ENCODE peak calls at places on chromosomes 3 and 15, in six cellular contexts. Z is SW480; H is H9; L is T-helper 17 cell; N is NCI-H524; T is activated T-helper 9 cell treated with anti-CD3 and anti-CD28 coated beads, Interleukin-2, amount 50 U/mL, for 16 hours. D is an unnamed sample.

GRCh38 chr3:94360982-94361381 is 298.1 kb downstream of the NSUN3 start:
- DNase-seq in Z (no peak), H (no peak), L (no peak), N (no peak), T (no peak), D (no peak)

GRCh38 chr15:65312400-65312916 is 8.0 kb downstream of the RNU5B-1 start:
- DNase-seq in Z (no peak), H (no peak), L (no peak), N (no peak), T (no peak), D (no peak)

GRCh38 chr15:82835391-82835917 is 26.0 kb downstream of the WHAMM start:
- DNase-seq in Z (no peak), H (no peak), L (no peak), N (no peak), T (no peak), D (no peak)

GRCh38 chr15:90130291-90130690 is 28.0 kb upstream of the IDH2 start:
- DNase-seq in Z (no peak), H (no peak), L (no peak), N (no peak), T (no peak), D (no peak)

GRCh38 chr3:114290911-114291901 is 2.6 kb upstream of the TIGIT start:
- DNase-seq in Z (peak; percentile 16), H (peak; percentile 95), L (peak; percentile 77), N (peak; percentile 84), T (peak; percentile 86), D (peak; percentile 85)

GRCh38 chr3:134941820-134942219 is 146.8 kb downstream of the EPHB1 start:
- DNase-seq in Z (no peak), H (no peak), L (no peak), N (no peak), T (no peak), D (no peak)

GRCh38 chr3:106534206-106534605 is 665.4 kb upstream of the CBLB start:
- DNase-seq in Z (peak; percentile 42), H (no peak), L (no peak), N (no peak), T (peak; percentile 43), D (no peak)

GRCh38 chr15:20348291-20348899 is 193.2 kb downstream of the GOLGA6L6 start:
- DNase-seq in Z (no peak), H (peak; percentile 23), L (no peak), N (no peak), T (no peak), D (peak; percentile 78)

GRCh38 chr3:14452676-14453367 is 50.4 kb downstream of the SLC6A6 start:
- DNase-seq in Z (no peak), H (no peak), L (no peak), N (no peak), T (no peak), D (peak; percentile 97)

GRCh38 chr15:71238926-71239325 is 123.7 kb downstream of the THSD4 start:
- DNase-seq in Z (no peak), H (no peak), L (no peak), N (no peak), T (no peak), D (no peak)

GRCh38 chr3:147616998-147617619 is 207.9 kb downstream of the ZIC1 start:
- DNase-seq in Z (peak; percentile 12), H (no peak), L (no peak), N (peak; percentile 67), T (no peak), D (no peak)

GRCh38 chr3:170344971-170345370 is 12.5 kb upstream of the SKIL start:
- DNase-seq in Z (no peak), H (no peak), L (no peak), N (no peak), T (no peak), D (no peak)

GRCh38 chr15:34336333-34336732 is 1.2 kb downstream of the SLC12A6 start:
- DNase-seq in Z (no peak), H (no peak), L (no peak), N (no peak), T (no peak), D (no peak)

GRCh38 chr15:67136802-67137201 is 71.4 kb downstream of the SMAD3 start:
- DNase-seq in Z (no peak), H (no peak), L (no peak), N (no peak), T (no peak), D (peak; percentile 52)

GRCh38 chr3:53303549-53303948 is 43.8 kb downstream of the DCP1A start:
- DNase-seq in Z (no peak), H (no peak), L (no peak), N (no peak), T (no peak), D (no peak)

GRCh38 chr3:15319575-15319974 is 12.8 kb downstream of the SH3BP5 start:
- DNase-seq in Z (no peak), H (no peak), L (no peak), N (peak; percentile 47), T (no peak), D (peak; percentile 86)

D was measured in posterior vena cava.